ENCODE peak calls at places on chromosome 14, in six cellular contexts. G, Q, K, O, J and S are unnamed samples.

GRCh38 chr14:75837151-75837787 is 144.5 kb downstream of the TGFB3 start:
- DNase-seq in Q (no peak), K (no peak), O (no peak), J (no peak), G (no peak), S (no peak)

GRCh38 chr14:104930526-104931322 is 6.0 kb downstream of the PLD4 start:
- DNase-seq in K (no peak), G (no peak), Q (no peak), O (no peak), J (no peak), S (no peak)

GRCh38 chr14:37610945-37611523 is 15.6 kb downstream of the TTC6 start:
- DNase-seq in O (no peak), G (no peak), Q (no peak), J (no peak), K (no peak), S (no peak)

GRCh38 chr14:60865378-60866127 is 115.3 kb downstream of the TRMT5 start:
- DNase-seq in J (no peak), K (no peak), Q (no peak), O (no peak), G (no peak), S (no peak)

GRCh38 chr14:90397401-90398314 is 829 bp downstream of the CALM1 start:
- DNase-seq in G (peak), K (peak), O (peak), Q (peak), J (no peak), S (peak)

GRCh38 chr14:67389261-67389660 is 22.7 kb downstream of the PLEK2 start:
- DNase-seq in G (no peak), K (no peak), O (no peak), J (no peak), Q (no peak), S (no peak)

GRCh38 chr14:95830386-95830785 is 46.2 kb upstream of the TUNAR start:
- DNase-seq in O (no peak), Q (no peak), G (no peak), K (no peak), J (no peak), S (no peak)

GRCh38 chr14:94751956-94752355 is 18.0 kb downstream of the GSC start:
- DNase-seq in G (no peak), O (no peak), J (no peak), Q (no peak), K (no peak), S (no peak)

GRCh38 chr14:100317897-100318808 is 5.0 kb upstream of the SLC25A47 start:
- DNase-seq in K (no peak), O (peak), Q (peak), G (peak), J (no peak), S (peak)

GRCh38 chr14:49893309-49894213 is 679 bp downstream of the ARF6 start:
- DNase-seq in O (peak), G (peak), Q (peak), J (no peak), K (peak), S (peak)

GRCh38 chr14:37778135-37778943 is 182.9 kb downstream of the TTC6 start:
- DNase-seq in Q (no peak), O (no peak), K (no peak), G (no peak), J (no peak), S (no peak)

GRCh38 chr14:96039633-96040311 is 610 bp downstream of the C14orf132 start:
- DNase-seq in Q (peak), G (no peak), J (no peak), O (no peak), K (peak), S (no peak)

GRCh38 chr14:33646692-33647260 is 304.1 kb downstream of the EGLN3 start:
- DNase-seq in J (no peak), K (no peak), G (no peak), O (no peak), Q (no peak), S (no peak)

GRCh38 chr14:24258119-24258518 is 4.9 kb downstream of the TGM1 start:
- DNase-seq in J (no peak), Q (no peak), K (no peak), O (no peak), G (no peak), S (no peak)

GRCh38 chr14:105292810-105293711 is 7.7 kb downstream of the BRF1 start:
- DNase-seq in K (no peak), O (no peak), J (no peak), G (no peak), Q (peak), S (no peak)

GRCh38 chr14:64387232-64387737 is 868 bp upstream of the MTHFD1 start:
- DNase-seq in Q (peak), O (no peak), K (peak), G (no peak), J (no peak), S (no peak)

GRCh38 chr14:91911474-91912032 is 35.9 kb downstream of the FBLN5 start:
- DNase-seq in K (peak), O (no peak), J (peak), G (no peak), Q (peak), S (peak)

GRCh38 chr14:60249321-60250251 is 565 bp downstream of the PPM1A start:
- DNase-seq in K (peak), J (peak), O (peak), Q (peak), G (peak), S (peak)

GRCh38 chr14:101216725-101217463 is 313.4 kb upstream of the RTL1 start:
- DNase-seq in G (peak), O (no peak), Q (no peak), K (no peak), J (no peak), S (no peak)

GRCh38 chr14:105087308-105087962 is 22.2 kb upstream of the GPR132 start:
- DNase-seq in K (no peak), Q (peak), J (no peak), G (no peak), O (peak), S (no peak)

GRCh38 chr14:51604078-51604477 is 47.6 kb upstream of the FRMD6 start:
- DNase-seq in G (no peak), J (no peak), O (no peak), K (no peak), Q (no peak), S (no peak)

GRCh38 chr14:41663478-41663845 is 56.8 kb downstream of the LRFN5 start:
- DNase-seq in J (no peak), K (no peak), Q (no peak), O (no peak), G (no peak), S (no peak)

GRCh38 chr14:94548999-94549985 is 11.9 kb upstream of the SERPINA4 start:
- DNase-seq in K (peak), Q (peak), G (no peak), J (no peak), O (no peak), S (peak)

GRCh38 chr14:90568405-90568804 is 171.6 kb downstream of the CALM1 start:
- DNase-seq in J (peak), O (no peak), Q (no peak), G (no peak), K (no peak), S (no peak)

GRCh38 chr14:29320261-29320660 is 553.7 kb downstream of the FOXG1 start:
- DNase-seq in G (no peak), K (no peak), Q (no peak), O (no peak), J (no peak), S (no peak)

GRCh38 chr14:104863131-104863862 is 1.8 kb upstream of the CEP170B start:
- DNase-seq in Q (no peak), K (no peak), J (no peak), G (no peak), O (peak), S (no peak)

GRCh38 chr14:90999299-90999698 is 61.1 kb downstream of the RPS6KA5 start:
- DNase-seq in O (no peak), J (peak), G (no peak), Q (no peak), K (peak), S (no peak)

GRCh38 chr14:72619071-72619710 is 274.7 kb downstream of the DPF3 start:
- DNase-seq in O (no peak), J (no peak), K (no peak), Q (no peak), G (no peak), S (no peak)

GRCh38 chr14:51424569-51425251 is 184.7 kb downstream of the TMX1 start:
- DNase-seq in G (no peak), K (no peak), J (no peak), O (no peak), Q (no peak), S (no peak)

GRCh38 chr14:52790011-52790755 is 1.2 kb downstream of the GNPNAT1 start:
- DNase-seq in Q (no peak), O (no peak), K (peak), J (no peak), G (no peak), S (no peak)

GRCh38 chr14:91867316-91867988 is at the start of gene TC2N:
- DNase-seq in J (no peak), O (no peak), K (peak), Q (peak), G (peak), S (no peak)